ENCODE peak calls at places on chromosomes 7 and 10, in five cellular contexts. One of them, this sample, is unnamed. For H3K4me1, the result is how much of the 10 kb centered on the place peaks cover.

GRCh38 chr7:142870575-142871259 is 14.8 kb downstream of the TRPV6 start:
- DNase-seq in uterus: no peak
- DNase-seq in transverse colon: no peak
- DNase-seq in tibial nerve: no peak
- DNase-seq in gastrocnemius medialis: no peak
- DNase-seq in this sample: no peak

GRCh38 chr7:14900051-14900450 is 2.5 kb downstream of the DGKB start:
- DNase-seq in gastrocnemius medialis: no peak
- DNase-seq in uterus: no peak
- DNase-seq in tibial nerve: no peak
- DNase-seq in transverse colon: no peak
- DNase-seq in this sample: no peak

GRCh38 chr10:12081879-12082560 is 13.3 kb downstream of the DHTKD1 start:
- DNase-seq in uterus: no peak
- DNase-seq in tibial nerve: no peak
- DNase-seq in gastrocnemius medialis: no peak
- DNase-seq in transverse colon: no peak
- DNase-seq in this sample: no peak

GRCh38 chr7:96303686-96304443 is 18.0 kb downstream of the SLC25A13 start:
- DNase-seq in transverse colon: no peak
- DNase-seq in uterus: no peak
- DNase-seq in tibial nerve: no peak
- DNase-seq in gastrocnemius medialis: no peak
- DNase-seq in this sample: no peak

GRCh38 chr7:3434611-3435010 is 133.6 kb downstream of the SDK1 start:
- DNase-seq in gastrocnemius medialis: no peak
- DNase-seq in tibial nerve: no peak
- DNase-seq in uterus: no peak
- DNase-seq in transverse colon: no peak
- DNase-seq in this sample: no peak

GRCh38 chr7:152968003-152968402 is 208.5 kb downstream of the ACTR3B start:
- DNase-seq in gastrocnemius medialis: no peak
- DNase-seq in uterus: no peak
- DNase-seq in tibial nerve: no peak
- DNase-seq in transverse colon: no peak
- DNase-seq in this sample: no peak

GRCh38 chr7:158655931-158656441 is 48.6 kb downstream of the NCAPG2 start:
- DNase-seq in tibial nerve: no peak
- DNase-seq in uterus: no peak
- DNase-seq in transverse colon: no peak
- DNase-seq in gastrocnemius medialis: no peak
- DNase-seq in this sample: no peak

GRCh38 chr7:31957756-31958155 is 112.5 kb downstream of the PDE1C start:
- DNase-seq in transverse colon: no peak
- DNase-seq in uterus: no peak
- DNase-seq in tibial nerve: no peak
- DNase-seq in gastrocnemius medialis: no peak
- DNase-seq in this sample: no peak

GRCh38 chr7:28174901-28175661 is 5.5 kb downstream of the JAZF1 start:
- DNase-seq in gastrocnemius medialis: no peak
- DNase-seq in tibial nerve: no peak
- DNase-seq in transverse colon: no peak
- DNase-seq in uterus: no peak
- DNase-seq in this sample: no peak

GRCh38 chr7:156554488-156554887 is 86.1 kb upstream of the RNF32 start:
- DNase-seq in tibial nerve: no peak
- DNase-seq in transverse colon: no peak
- DNase-seq in uterus: no peak
- DNase-seq in gastrocnemius medialis: no peak
- DNase-seq in this sample: no peak

GRCh38 chr7:41715000-41715399 is 12.1 kb upstream of the INHBA start:
- DNase-seq in tibial nerve: no peak
- DNase-seq in transverse colon: no peak
- DNase-seq in uterus: no peak
- DNase-seq in gastrocnemius medialis: no peak
- DNase-seq in this sample: no peak

GRCh38 chr7:87926581-87927461 is 7.2 kb upstream of the ADAM22 start:
- DNase-seq in uterus: no peak
- DNase-seq in tibial nerve: no peak
- DNase-seq in gastrocnemius medialis: no peak
- DNase-seq in transverse colon: peak
- DNase-seq in this sample: no peak

GRCh38 chr7:8638076-8638475 is 204.7 kb downstream of the NXPH1 start:
- DNase-seq in tibial nerve: no peak
- DNase-seq in transverse colon: peak
- DNase-seq in gastrocnemius medialis: no peak
- DNase-seq in uterus: no peak
- DNase-seq in this sample: no peak

GRCh38 chr7:104951546-104951945 is 62.5 kb upstream of the KMT2E start:
- DNase-seq in transverse colon: no peak
- DNase-seq in tibial nerve: peak
- DNase-seq in gastrocnemius medialis: no peak
- DNase-seq in uterus: peak
- DNase-seq in this sample: no peak

GRCh38 chr7:19982841-19983835 is 209.7 kb upstream of the TMEM196 start:
- DNase-seq in tibial nerve: peak
- DNase-seq in uterus: peak
- DNase-seq in transverse colon: peak
- DNase-seq in gastrocnemius medialis: no peak
- DNase-seq in this sample: peak

DNA sequence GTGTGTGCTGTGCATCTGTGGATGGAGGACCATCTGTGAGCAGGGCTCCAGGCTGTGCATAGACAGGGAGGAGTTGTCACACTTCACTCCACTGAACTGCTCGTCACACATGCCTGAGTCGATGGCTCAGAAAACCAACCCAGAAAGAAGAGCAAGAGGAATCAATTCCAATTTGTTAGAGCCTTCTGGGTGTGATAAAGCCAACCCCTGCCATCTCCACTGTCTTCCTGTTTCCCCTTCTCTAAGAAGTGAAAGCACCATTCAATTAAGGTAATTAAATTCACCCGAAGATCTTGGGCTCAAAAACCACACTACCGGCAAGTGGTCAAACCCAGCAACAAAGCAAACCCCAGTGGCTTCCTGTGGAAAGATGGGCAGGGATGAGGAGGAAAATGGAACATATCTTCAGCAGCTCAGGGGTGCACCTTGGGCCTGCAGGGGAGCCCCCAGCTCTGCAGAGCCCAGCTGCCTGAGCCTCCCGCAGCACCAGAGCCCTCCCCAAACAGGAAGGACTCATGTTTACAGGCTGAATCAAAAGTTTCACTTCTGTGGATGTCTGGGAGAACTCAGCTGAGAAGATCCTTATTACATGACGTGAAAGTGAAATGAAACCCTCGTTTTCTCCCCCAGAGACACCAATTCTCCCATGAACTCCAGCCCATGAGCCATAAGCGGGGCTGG is 10.9 kb downstream of the C10orf71 start:
- DNase-seq in uterus: no peak
- DNase-seq in gastrocnemius medialis: no peak
- DNase-seq in tibial nerve: no peak
- DNase-seq in transverse colon: no peak
- DNase-seq in this sample: no peak
- H3K4me3 ChIP-seq in uterus: no peak
- H3K4me3 ChIP-seq in gastrocnemius medialis: no peak
- H3K4me3 ChIP-seq in tibial nerve: no peak
- H3K4me3 ChIP-seq in transverse colon: no peak
- H3K4me3 ChIP-seq in this sample: no peak

DNA sequence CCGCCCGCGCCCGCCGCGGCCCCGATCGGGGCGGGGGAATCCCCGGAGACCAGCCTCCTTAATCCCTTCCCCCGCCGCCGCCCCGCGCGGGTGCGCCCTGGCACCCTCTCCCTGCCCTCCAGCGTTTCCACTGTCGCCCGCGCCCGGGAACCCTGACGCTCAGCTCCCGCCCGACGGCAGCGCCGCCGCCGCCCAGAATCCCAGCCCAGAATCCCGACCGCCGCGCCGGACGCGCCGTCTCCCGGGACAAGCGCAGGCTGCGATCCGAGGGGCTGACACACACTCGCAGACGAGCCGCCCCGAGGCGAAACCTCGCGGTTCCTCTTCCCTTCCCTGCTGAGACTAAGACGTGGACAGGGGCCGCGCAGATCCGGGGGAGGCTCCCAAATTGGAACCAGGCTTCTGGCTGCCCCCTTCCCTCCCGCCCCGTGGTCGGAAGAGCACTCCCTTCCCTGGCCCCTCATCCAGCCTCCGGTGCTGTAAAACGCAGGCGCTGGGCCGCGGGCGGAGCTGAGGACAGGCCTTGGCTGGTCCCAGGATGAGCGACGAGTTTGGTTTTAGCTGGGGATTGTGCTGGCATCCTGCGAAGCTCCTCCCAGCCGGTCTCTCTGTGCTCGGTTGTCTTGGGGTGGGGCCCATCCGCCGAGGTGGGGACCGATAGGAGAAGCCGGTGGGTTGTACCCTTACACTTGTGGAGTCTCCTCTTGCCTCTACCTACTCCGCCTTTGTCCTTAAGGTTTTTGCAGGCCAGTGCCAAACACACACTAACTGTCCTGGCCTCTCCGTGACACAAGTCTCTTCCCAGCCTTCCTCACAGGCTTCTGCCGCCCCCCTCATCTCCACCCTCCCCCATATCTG is 1.1 kb downstream of the MARVELD1 start:
- DNase-seq in tibial nerve: peak
- DNase-seq in gastrocnemius medialis: no peak
- DNase-seq in uterus: peak
- DNase-seq in transverse colon: peak
- DNase-seq in this sample: peak
- TF ChIP-seq POLR2A in tibial nerve: peak
- TF ChIP-seq POLR2A in gastrocnemius medialis: peak
- TF ChIP-seq POLR2A in uterus: peak
- TF ChIP-seq POLR2A in transverse colon: peak
- TF ChIP-seq POLR2A in this sample: no peak

GRCh38 chr10:6299234-6299633 is 96.5 kb downstream of the PFKFB3 start:
- DNase-seq in gastrocnemius medialis: no peak
- DNase-seq in transverse colon: peak
- DNase-seq in tibial nerve: no peak
- DNase-seq in uterus: no peak
- DNase-seq in this sample: no peak

GRCh38 chr10:6297522-6297921 is 94.8 kb downstream of the PFKFB3 start:
- DNase-seq in tibial nerve: no peak
- DNase-seq in uterus: no peak
- DNase-seq in transverse colon: no peak
- DNase-seq in gastrocnemius medialis: no peak
- DNase-seq in this sample: no peak

GRCh38 chr10:6299743-6300105 is 97.0 kb downstream of the PFKFB3 start:
- DNase-seq in transverse colon: no peak
- DNase-seq in tibial nerve: no peak
- DNase-seq in gastrocnemius medialis: no peak
- DNase-seq in uterus: no peak
- DNase-seq in this sample: no peak

GRCh38 chr10:6297951-6298381 is 95.2 kb downstream of the PFKFB3 start:
- DNase-seq in transverse colon: peak
- DNase-seq in uterus: no peak
- DNase-seq in tibial nerve: no peak
- DNase-seq in gastrocnemius medialis: no peak
- DNase-seq in this sample: no peak

GRCh38 chr10:6298428-6298827 is 95.7 kb downstream of the PFKFB3 start:
- DNase-seq in uterus: no peak
- DNase-seq in tibial nerve: no peak
- DNase-seq in gastrocnemius medialis: no peak
- DNase-seq in transverse colon: no peak
- DNase-seq in this sample: no peak
- H3K4me1 ChIP-seq in uterus: under half
- H3K4me1 ChIP-seq in tibial nerve: under half
- H3K4me1 ChIP-seq in gastrocnemius medialis: under half
- H3K4me1 ChIP-seq in transverse colon: under half
- H3K4me1 ChIP-seq in this sample: under half

GRCh38 chr7:112937651-112938390 is 147.6 kb upstream of the TMEM168 start:
- DNase-seq in uterus: no peak
- DNase-seq in transverse colon: no peak
- DNase-seq in gastrocnemius medialis: no peak
- DNase-seq in tibial nerve: no peak
- DNase-seq in this sample: no peak
- H3K4me3 ChIP-seq in uterus: no peak
- H3K4me3 ChIP-seq in transverse colon: no peak
- H3K4me3 ChIP-seq in gastrocnemius medialis: no peak
- H3K4me3 ChIP-seq in tibial nerve: no peak
- H3K4me3 ChIP-seq in this sample: no peak

DNA sequence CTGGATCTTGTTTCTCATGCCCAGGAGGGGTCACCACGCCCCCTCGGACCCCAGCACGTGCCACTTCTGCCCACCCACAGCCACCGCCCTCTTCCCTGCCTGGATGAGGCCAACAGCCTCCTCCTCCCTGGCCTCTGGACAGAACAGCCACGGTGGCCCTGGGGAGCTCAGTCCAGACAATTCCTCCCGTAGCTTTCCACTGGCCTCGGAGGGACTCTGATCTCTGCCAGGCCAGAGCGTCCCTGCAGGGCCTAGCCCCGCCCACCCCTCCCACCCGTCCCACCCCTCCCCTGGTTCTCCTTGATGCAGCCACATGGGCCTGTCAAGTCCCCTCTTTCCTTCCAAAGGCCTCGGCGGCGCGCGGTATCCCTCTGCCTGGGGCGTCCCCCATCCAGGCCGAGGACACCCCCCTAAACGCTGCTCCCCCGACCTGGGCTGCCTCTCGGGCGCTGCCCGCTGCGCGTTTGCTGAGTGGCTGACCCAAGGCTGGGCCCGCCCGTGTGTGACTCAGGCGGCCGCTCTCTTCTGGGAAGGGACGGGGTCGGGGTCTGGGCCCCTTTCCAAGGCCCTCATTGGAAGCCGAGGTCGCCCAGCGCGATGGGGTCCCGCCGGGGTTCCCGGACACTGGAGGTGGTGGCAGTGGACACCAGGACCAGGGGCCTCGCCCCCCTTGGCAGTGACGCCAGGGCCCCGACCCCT is 557 bp downstream of the TMEM120A start:
- DNase-seq in transverse colon: peak
- DNase-seq in tibial nerve: peak
- DNase-seq in uterus: peak
- DNase-seq in gastrocnemius medialis: peak
- DNase-seq in this sample: peak
- TF ChIP-seq POLR2A in transverse colon: peak
- TF ChIP-seq POLR2A in tibial nerve: no peak
- TF ChIP-seq POLR2A in uterus: no peak
- TF ChIP-seq POLR2A in gastrocnemius medialis: no peak
- TF ChIP-seq POLR2A in this sample: no peak

DNA sequence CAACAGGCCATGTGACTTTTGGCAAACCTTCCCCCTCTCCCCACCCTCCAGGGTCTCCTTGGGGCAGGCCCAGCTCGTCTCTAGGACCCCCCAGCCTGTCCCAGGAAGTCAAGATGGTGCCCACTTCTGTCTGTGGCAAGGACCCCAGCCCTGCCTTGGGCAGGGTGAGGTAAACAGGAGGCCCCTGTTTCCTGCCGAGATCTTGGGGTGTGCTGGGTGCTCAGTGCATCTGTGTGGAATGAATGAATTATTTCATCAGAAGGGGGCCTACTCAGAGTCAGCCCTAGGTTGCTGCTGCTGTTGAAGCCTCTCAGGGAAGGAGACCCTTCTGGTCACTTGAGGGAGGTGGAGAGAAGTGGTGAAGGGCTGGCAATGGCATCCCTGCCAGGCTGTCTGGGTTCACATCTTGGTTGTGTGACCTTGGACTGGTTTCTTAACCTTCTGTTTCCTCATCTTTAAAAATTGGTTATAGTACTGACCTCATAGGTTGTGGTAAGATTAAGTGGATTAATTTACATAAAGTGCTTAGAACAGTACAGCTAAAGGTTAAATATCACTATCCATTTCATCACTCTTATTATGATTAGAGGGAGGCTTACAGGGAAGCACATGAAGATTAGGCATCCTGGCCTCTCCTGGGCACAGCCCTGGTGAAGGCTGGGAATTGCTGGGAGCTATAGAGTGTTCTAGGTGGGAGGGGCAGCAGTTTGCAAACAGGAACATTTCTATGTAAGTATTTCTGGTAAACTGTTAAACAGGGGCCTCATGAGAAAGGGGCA is 67.7 kb downstream of the ZMIZ1 start:
- DNase-seq in transverse colon: no peak
- DNase-seq in gastrocnemius medialis: no peak
- DNase-seq in uterus: no peak
- DNase-seq in tibial nerve: no peak
- DNase-seq in this sample: no peak
- H3K4me1 ChIP-seq in transverse colon: under half
- H3K4me1 ChIP-seq in gastrocnemius medialis: half or more
- H3K4me1 ChIP-seq in uterus: under half
- H3K4me1 ChIP-seq in tibial nerve: under half
- H3K4me1 ChIP-seq in this sample: under half